ENCODE peak calls at places on chromosomes 5 and 9, in eight cellular contexts. M is GM12892, Z is T47D, N is ELR, H is frontal cortex, X is endothelial cell, U is H54, Q is endodermal cell. S is an unnamed sample.
A peak's percentile ranks its signal among the peaks of the same experiment; 100 is the strongest.

GRCh38 chr5:140151719-140152609 is 23.0 kb upstream of the CYSTM1 start:
- DNase-seq in Q (no peak), N (no peak), U (no peak), H (no peak), Z (peak; percentile 90), X (no peak), M (no peak), S (no peak)

GRCh38 chr5:14534773-14535172 is 46.8 kb upstream of the OTULINL start:
- DNase-seq in Q (no peak), U (no peak), M (no peak), N (no peak), H (no peak), Z (no peak), X (no peak), S (no peak)

GRCh38 chr9:120490888-120491595 is 88.9 kb downstream of the CDK5RAP2 start:
- DNase-seq in Z (no peak), M (no peak), H (no peak), Q (peak; percentile 22), N (no peak), X (no peak), U (no peak), S (no peak)

GRCh38 chr5:149314571-149315111 is 30.7 kb upstream of the GRPEL2 start:
- DNase-seq in H (no peak), N (no peak), U (no peak), Z (peak; percentile 21), X (no peak), M (no peak), Q (no peak), S (no peak)

GRCh38 chr5:52844885-52845284 is 57.2 kb downstream of the ITGA1 start:
- DNase-seq in H (no peak), N (peak; percentile 59), U (no peak), Z (no peak), M (no peak), Q (no peak), X (no peak), S (peak; percentile 21)

GRCh38 chr5:171537923-171538537 is 118.6 kb downstream of the FGF18 start:
- DNase-seq in X (no peak), H (no peak), Q (no peak), N (no peak), U (no peak), Z (no peak), M (no peak), S (no peak)

GRCh38 chr9:69785757-69786156 is 25.9 kb upstream of the PTAR1 start:
- DNase-seq in Q (no peak), M (no peak), Z (peak; percentile 27), X (no peak), U (no peak), N (peak; percentile 46), H (no peak), S (no peak)

GRCh38 chr5:40991168-40991980 is 79.8 kb downstream of the MROH2B start:
- DNase-seq in U (no peak), Q (no peak), H (peak; percentile 7), X (no peak), Z (no peak), N (peak; percentile 6), M (no peak), S (peak; percentile 60)

GRCh38 chr9:123522921-123523320 is 166.9 kb downstream of the CRB2 start:
- DNase-seq in M (no peak), U (no peak), X (no peak), Q (no peak), Z (no peak), N (no peak), H (no peak), S (no peak)

GRCh38 chr5:34718516-34718915 is 62.4 kb downstream of the RAI14 start:
- DNase-seq in H (no peak), N (peak; percentile 42), Q (no peak), X (no peak), Z (no peak), M (no peak), U (no peak), S (no peak)

GRCh38 chr9:557601-558201 is 283.8 kb upstream of the DMRT1 start:
- DNase-seq in H (no peak), M (no peak), N (no peak), Q (peak; percentile 81), U (no peak), Z (peak; percentile 76), X (no peak), S (no peak)

GRCh38 chr5:135724475-135725065 is 109.9 kb upstream of the SLC25A48 start:
- DNase-seq in Q (no peak), Z (no peak), M (no peak), X (no peak), H (no peak), U (no peak), N (no peak), S (no peak)

GRCh38 chr5:130912088-130912487 is 253.0 kb downstream of the HINT1 start:
- DNase-seq in Z (peak; percentile 58), Q (no peak), M (no peak), N (peak; percentile 1), U (no peak), X (no peak), H (no peak), S (no peak)

GRCh38 chr9:91711755-91712591 is 238.1 kb downstream of the ROR2 start:
- DNase-seq in U (no peak), X (no peak), H (no peak), N (peak; percentile 17), Z (peak; percentile 37), Q (no peak), M (peak; percentile 70), S (no peak)

GRCh38 chr5:926416-927171 is 33.9 kb downstream of the TRIP13 start:
- DNase-seq in H (peak; percentile 55), M (peak; percentile 56), Q (peak; percentile 75), U (no peak), X (peak; percentile 64), Z (no peak), N (no peak), S (no peak)

GRCh38 chr9:103397868-103398600 is 402.9 kb downstream of the CYLC2 start:
- DNase-seq in Q (peak; percentile 84), X (no peak), N (peak; percentile 73), H (peak; percentile 3), M (no peak), Z (peak; percentile 71), U (peak; percentile 42), S (peak; percentile 39)

GRCh38 chr9:4550777-4551476 is 60.7 kb downstream of the SLC1A1 start:
- DNase-seq in Z (no peak), U (no peak), Q (no peak), X (no peak), M (no peak), H (no peak), N (no peak), S (no peak)

GRCh38 chr5:4252322-4252721 is 656.7 kb downstream of the IRX1 start:
- DNase-seq in H (no peak), Z (no peak), Q (no peak), N (no peak), X (no peak), U (no peak), M (no peak), S (no peak)

GRCh38 chr9:127526655-127527559 is 75.6 kb downstream of the LRSAM1 start:
- DNase-seq in Q (no peak), H (no peak), N (no peak), Z (no peak), M (no peak), X (no peak), U (no peak), S (no peak)

GRCh38 chr5:110377411-110378392 is 348.8 kb downstream of the TMEM232 start:
- DNase-seq in X (no peak), M (no peak), Z (no peak), N (peak; percentile 65), Q (no peak), U (no peak), H (no peak), S (peak; percentile 30)

GRCh38 chr9:113876806-113877236 is 712 bp downstream of the ZNF618 start:
- DNase-seq in Z (no peak), H (no peak), X (no peak), M (no peak), U (no peak), N (peak; percentile 71), Q (no peak), S (no peak)

GRCh38 chr5:160231789-160232342 is 2.6 kb downstream of the FABP6 start:
- DNase-seq in Q (no peak), H (no peak), M (no peak), X (no peak), Z (no peak), N (no peak), U (no peak), S (no peak)

GRCh38 chr5:180090098-180090768 is 18.7 kb upstream of the RNF130 start:
- DNase-seq in H (peak; percentile 57), Z (peak; percentile 73), N (peak; percentile 52), X (peak; percentile 92), U (peak; percentile 81), Q (peak; percentile 97), M (no peak), S (peak; percentile 23)

GRCh38 chr5:54243483-54244080 is 66.8 kb downstream of the ARL15 start:
- DNase-seq in H (no peak), M (no peak), Z (peak; percentile 62), X (peak; percentile 47), U (no peak), Q (peak; percentile 66), N (peak; percentile 62), S (no peak)

GRCh38 chr5:176466245-176466871 is 18.2 kb downstream of the FAF2 start:
- DNase-seq in U (no peak), H (no peak), Q (peak; percentile 39), Z (no peak), M (no peak), X (no peak), N (peak; percentile 28), S (peak; percentile 40)

GRCh38 chr9:132622144-132622543 is 39.7 kb downstream of the BARHL1 start:
- DNase-seq in M (no peak), Q (no peak), H (no peak), X (no peak), Z (no peak), U (no peak), N (peak; percentile 21), S (peak; percentile 51)

GRCh38 chr9:3224931-3225330 is 300.9 kb downstream of the RFX3 start:
- DNase-seq in N (no peak), Z (no peak), M (no peak), Q (no peak), H (no peak), X (no peak), U (no peak), S (no peak)

GRCh38 chr9:93087971-93088655 is 7.9 kb upstream of the CARD19 start:
- DNase-seq in Z (no peak), N (no peak), M (no peak), H (no peak), Q (peak; percentile 15), U (no peak), X (no peak), S (no peak)

GRCh38 chr9:16794871-16795639 is 75.4 kb downstream of the BNC2 start:
- DNase-seq in U (no peak), Q (no peak), X (no peak), H (no peak), N (peak; percentile 71), M (no peak), Z (no peak), S (peak; percentile 65)

GRCh38 chr9:132214027-132214622 is 52.3 kb downstream of the NTNG2 start:
- DNase-seq in H (peak; percentile 64), M (no peak), Q (peak; percentile 86), Z (peak; percentile 33), N (peak; percentile 89), U (peak; percentile 100), X (peak; percentile 44), S (peak; percentile 52)

GRCh38 chr9:91001146-91001611 is 199.6 kb downstream of the SYK start:
- DNase-seq in N (peak; percentile 84), Z (peak; percentile 64), Q (no peak), M (no peak), U (peak; percentile 48), X (no peak), H (no peak), S (peak; percentile 36)

GRCh38 chr5:150155258-150156032 is at the start of gene PDGFRB:
- DNase-seq in X (no peak), H (peak; percentile 64), N (peak; percentile 76), M (peak; percentile 71), U (peak; percentile 78), Q (peak; percentile 90), Z (no peak), S (peak; percentile 83)

GRCh38 chr5:88952996-88953643 is 70.1 kb upstream of the MEF2C start:
- DNase-seq in Z (no peak), Q (no peak), U (no peak), H (no peak), N (no peak), X (no peak), M (no peak), S (no peak)

S was measured in skeletal muscle cell.